ENCODE peak calls at places on chromosomes 16 and 17, in six cellular contexts. V, F, J, Q, U and O are unnamed samples.
A peak's percentile ranks its signal among the peaks of the same experiment; 100 is the strongest.

GRCh38 chr17:19392303-19392702 is 5.3 kb upstream of the MFAP4 start:
- DNase-seq in F (no peak), V (no peak), U (no peak), J (no peak), Q (no peak), O (no peak)

GRCh38 chr16:9159839-9160550 is 68.6 kb downstream of the HAPSTR1 start:
- DNase-seq in V (peak; percentile 79), U (peak; percentile 58), J (peak; percentile 42), Q (peak; percentile 33), F (peak; percentile 17), O (peak; percentile 50)

GRCh38 chr16:20740007-20740883 is 1.4 kb downstream of the THUMPD1 start:
- DNase-seq in V (no peak), U (no peak), Q (peak; percentile 39), F (no peak), J (no peak), O (peak; percentile 19)

GRCh38 chr17:44223574-44224046 is 4.1 kb upstream of the UBTF start:
- DNase-seq in F (no peak), Q (no peak), U (peak; percentile 49), J (peak; percentile 89), V (no peak), O (no peak)

GRCh38 chr16:30948956-30949654 is at the start of gene ORAI3:
- DNase-seq in U (peak; percentile 74), F (no peak), J (peak; percentile 68), Q (peak; percentile 53), V (peak; percentile 68), O (peak; percentile 68)

GRCh38 chr16:15517743-15518142 is 83.4 kb downstream of the BMERB1 start:
- DNase-seq in Q (no peak), V (no peak), J (no peak), F (no peak), U (no peak), O (no peak)

GRCh38 chr17:29096094-29096493 is 53.2 kb downstream of the PIPOX start:
- DNase-seq in F (no peak), V (no peak), Q (no peak), U (no peak), J (no peak), O (no peak)

GRCh38 chr16:47143677-47144558 is at the start of gene NETO2:
- DNase-seq in V (peak; percentile 78), U (peak; percentile 18), Q (peak; percentile 59), F (no peak), J (peak; percentile 55), O (peak; percentile 47)

GRCh38 chr17:21119247-21119944 is 7.4 kb upstream of the DHRS7B start:
- DNase-seq in J (peak; percentile 77), F (no peak), Q (peak; percentile 77), V (peak; percentile 72), U (peak; percentile 54), O (peak; percentile 49)

GRCh38 chr17:20922128-20922670 is 120.6 kb downstream of the USP22 start:
- DNase-seq in U (peak; percentile 76), F (no peak), V (no peak), J (no peak), Q (no peak), O (peak; percentile 75)

GRCh38 chr16:68375801-68376536 is 65.2 kb downstream of the PRMT7 start:
- DNase-seq in F (no peak), U (no peak), V (no peak), J (no peak), Q (no peak), O (no peak)

GRCh38 chr17:45284176-45285140 is 22.6 kb upstream of the SPATA32 start:
- DNase-seq in V (no peak), F (no peak), U (no peak), Q (peak; percentile 45), J (no peak), O (no peak)

GRCh38 chr17:47687748-47688147 is 6.2 kb upstream of the TBKBP1 start:
- DNase-seq in Q (no peak), U (peak; percentile 47), F (no peak), J (no peak), V (peak; percentile 60), O (no peak)

GRCh38 chr17:48155889-48156670 is 48.5 kb downstream of the SNX11 start:
- DNase-seq in F (no peak), J (no peak), V (no peak), Q (no peak), U (no peak), O (no peak)

GRCh38 chr16:13379266-13379665 is 477.9 kb downstream of the SHISA9 start:
- DNase-seq in F (no peak), J (no peak), U (no peak), Q (no peak), V (no peak), O (no peak)

GRCh38 chr17:57565119-57565635 is 179.9 kb downstream of the CCDC182 start:
- DNase-seq in F (no peak), Q (no peak), V (no peak), J (no peak), U (no peak), O (no peak)

GRCh38 chr16:48511071-48511540 is 98.9 kb downstream of the N4BP1 start:
- DNase-seq in J (peak; percentile 39), V (no peak), U (peak; percentile 17), Q (no peak), F (peak; percentile 49), O (no peak)

GRCh38 chr16:89657442-89658220 is at the start of the genes CHMP1A and SPATA33:
- DNase-seq in U (peak; percentile 81), V (peak; percentile 95), J (peak; percentile 92), Q (peak; percentile 91), F (no peak), O (peak; percentile 82)

GRCh38 chr16:3131755-3132377 is 3.0 kb upstream of the ZNF213 start:
- DNase-seq in F (no peak), U (peak; percentile 28), Q (peak; percentile 70), J (no peak), V (peak; percentile 82), O (no peak)

GRCh38 chr16:84572096-84572495 is 45.8 kb downstream of the COTL1 start:
- DNase-seq in Q (no peak), U (no peak), J (no peak), V (no peak), F (no peak), O (no peak)

GRCh38 chr16:87585452-87586200 is 16.7 kb upstream of the JPH3 start:
- DNase-seq in V (no peak), U (no peak), F (no peak), J (no peak), Q (no peak), O (no peak)

GRCh38 chr17:66889480-66890230 is 54.7 kb downstream of the CACNG5 start:
- DNase-seq in V (no peak), J (no peak), U (no peak), Q (no peak), F (no peak), O (no peak)

GRCh38 chr17:4895121-4895520 is 4.2 kb upstream of the C17orf107 start:
- DNase-seq in Q (no peak), U (no peak), F (no peak), J (no peak), V (no peak), O (no peak)

GRCh38 chr16:84482001-84482891 is 22.2 kb downstream of the MEAK7 start:
- DNase-seq in V (no peak), J (no peak), Q (no peak), F (no peak), U (no peak), O (no peak)

GRCh38 chr16:35795361-35796029 is 2336.1 kb downstream of the TP53TG3F start:
- DNase-seq in J (no peak), U (no peak), V (no peak), Q (no peak), F (no peak), O (no peak)

GRCh38 chr17:78002166-78002565 is 43.7 kb downstream of the TNRC6C start:
- DNase-seq in V (no peak), U (no peak), Q (no peak), J (no peak), F (no peak), O (no peak)

GRCh38 chr16:30525844-30526136 is 576 bp downstream of the ZNF768 start:
- DNase-seq in U (no peak), F (no peak), J (no peak), Q (no peak), V (no peak), O (no peak)

GRCh38 chr16:89958068-89958467 is 9.5 kb downstream of the DEF8 start:
- DNase-seq in U (no peak), Q (no peak), J (peak; percentile 21), V (peak; percentile 75), F (no peak), O (peak; percentile 32)

GRCh38 chr17:63843387-63844292 is 1.2 kb upstream of the SMARCD2 start:
- DNase-seq in F (no peak), J (peak; percentile 35), Q (peak; percentile 53), U (peak; percentile 83), V (no peak), O (peak; percentile 81)

GRCh38 chr17:18026408-18026776 is 12.6 kb downstream of the ATPAF2 start:
- DNase-seq in U (peak; percentile 36), Q (peak; percentile 26), J (no peak), V (no peak), F (peak; percentile 61), O (peak; percentile 80)

GRCh38 chr17:79116575-79117368 is 42.1 kb downstream of the ENGASE start:
- DNase-seq in F (no peak), J (no peak), Q (no peak), V (no peak), U (no peak), O (no peak)

GRCh38 chr17:73371285-73371684 is 59.5 kb upstream of the CDC42EP4 start:
- DNase-seq in J (no peak), Q (no peak), V (no peak), U (peak; percentile 90), F (peak; percentile 82), O (peak; percentile 85)

GRCh38 chr17:82287849-82288601 is 14.5 kb upstream of the CSNK1D start:
- DNase-seq in J (peak; percentile 90), F (no peak), U (peak; percentile 99), Q (no peak), V (no peak), O (peak; percentile 95)

GRCh38 chr16:84214451-84215066 is 23.6 kb downstream of the ADAD2 start:
- DNase-seq in Q (no peak), J (no peak), U (no peak), V (no peak), F (no peak), O (no peak)

GRCh38 chr16:47965439-47965838 is 190.4 kb downstream of the ABCC12 start:
- DNase-seq in Q (no peak), F (no peak), U (no peak), J (no peak), V (no peak), O (peak; percentile 6)

GRCh38 chr17:45302649-45303173 is 14.1 kb downstream of the MAP3K14 start:
- DNase-seq in F (no peak), U (no peak), Q (peak; percentile 67), V (no peak), J (no peak), O (peak; percentile 83)

GRCh38 chr16:76612497-76612896 is 335.3 kb downstream of the CNTNAP4 start:
- DNase-seq in Q (no peak), F (no peak), U (no peak), J (no peak), V (no peak), O (no peak)